ENCODE peak calls at places on chromosomes 13 and 19, in four cellular contexts. I is PC-3, X is hepatocyte, A is GM23338. N is an unnamed sample. For H3K9me2, the result is how much of the 10 kb centered on the place peaks cover.

GRCh38 chr19:4069331-4069959 is 2.7 kb upstream of the ZBTB7A start:
- DNase-seq in I (no peak), X (no peak), A (peak), N (no peak)

GRCh38 chr19:12668937-12669271 is 2.3 kb downstream of the WDR83 start:
- DNase-seq in I (peak), X (peak), A (peak), N (peak)

GRCh38 chr19:52963229-52963760 is 614 bp upstream of the ZNF816 start:
- DNase-seq in I (no peak), X (peak), A (peak), N (no peak)

GRCh38 chr13:24719139-24719538 is 38.9 kb downstream of the ATP12A start:
- DNase-seq in I (no peak), X (no peak), A (no peak), N (no peak)

GRCh38 chr13:23701646-23702045 is 131.4 kb downstream of the TNFRSF19 start:
- DNase-seq in I (no peak), X (no peak), A (no peak), N (no peak)

GRCh38 chr13:93765056-93765455 is 538.4 kb downstream of the GPC6 start:
- DNase-seq in I (no peak), X (no peak), A (no peak), N (no peak)

GRCh38 chr19:55287361-55288079 is 3.7 kb downstream of the BRSK1 start:
- DNase-seq in I (no peak), X (no peak), A (no peak), N (no peak)

GRCh38 chr13:34031629-34032028 is 213.7 kb downstream of the RFC3 start:
- DNase-seq in I (no peak), X (no peak), A (no peak), N (no peak)

GRCh38 chr19:38869160-38869835 is 8.8 kb downstream of the RINL start:
- DNase-seq in I (no peak), X (no peak), A (peak), N (no peak)

GRCh38 chr13:110338441-110339101 is 31.5 kb downstream of the COL4A2 start:
- DNase-seq in I (no peak), X (no peak), A (no peak), N (peak)

GRCh38 chr13:28429685-28430290 is 65.1 kb downstream of the FLT1 start:
- DNase-seq in I (no peak), X (no peak), A (peak), N (peak)

GRCh38 chr13:100210966-100211710 is 122.2 kb downstream of the PCCA start:
- DNase-seq in I (no peak), X (no peak), A (no peak), N (peak)

GRCh38 chr13:74825170-74825948 is 656.6 kb downstream of the TBC1D4 start:
- DNase-seq in I (peak), X (no peak), A (peak), N (peak)

GRCh38 chr19:48745208-48745995 is 1.3 kb downstream of the IZUMO1 start:
- DNase-seq in I (peak), X (peak), A (peak), N (peak)

GRCh38 chr19:16117594-16118033 is 5.9 kb downstream of the RAB8A start:
- DNase-seq in I (no peak), X (no peak), A (peak), N (no peak)

GRCh38 chr19:18603958-18604819 is 2.4 kb downstream of the CRLF1 start:
- DNase-seq in I (no peak), X (no peak), A (peak), N (no peak)

GRCh38 chr19:38683393-38684077 is 36.1 kb downstream of the ACTN4 start:
- DNase-seq in I (peak), X (peak), A (peak), N (peak)

GRCh38 chr13:99522288-99522687 is 21.0 kb downstream of the TM9SF2 start:
- DNase-seq in I (no peak), X (no peak), A (no peak), N (peak)

GRCh38 chr19:4844348-4845179 is 13.1 kb upstream of the TICAM1 start:
- DNase-seq in I (no peak), X (no peak), A (no peak), N (peak)

GRCh38 chr13:42807236-42807635 is 25.9 kb downstream of the FAM216B start:
- DNase-seq in I (peak), X (no peak), A (no peak), N (no peak)

GRCh38 chr19:2549701-2550191 is 73.8 kb downstream of the GADD45B start:
- DNase-seq in I (peak), X (no peak), A (no peak), N (peak)

GRCh38 chr19:5628470-5628869 is 5.6 kb downstream of the SAFB start:
- DNase-seq in I (no peak), X (no peak), A (no peak), N (peak)

GRCh38 chr13:101473458-101473857 is 21.0 kb downstream of the ITGBL1 start:
- DNase-seq in I (peak), X (no peak), A (no peak), N (peak)

GRCh38 chr13:98050041-98050466 is 92.8 kb upstream of the FARP1 start:
- DNase-seq in I (peak), X (peak), A (no peak), N (no peak)

GRCh38 chr19:33814181-33815165 is 17.8 kb downstream of the KCTD15 start:
- DNase-seq in I (no peak), X (no peak), A (no peak), N (no peak)

DNA sequence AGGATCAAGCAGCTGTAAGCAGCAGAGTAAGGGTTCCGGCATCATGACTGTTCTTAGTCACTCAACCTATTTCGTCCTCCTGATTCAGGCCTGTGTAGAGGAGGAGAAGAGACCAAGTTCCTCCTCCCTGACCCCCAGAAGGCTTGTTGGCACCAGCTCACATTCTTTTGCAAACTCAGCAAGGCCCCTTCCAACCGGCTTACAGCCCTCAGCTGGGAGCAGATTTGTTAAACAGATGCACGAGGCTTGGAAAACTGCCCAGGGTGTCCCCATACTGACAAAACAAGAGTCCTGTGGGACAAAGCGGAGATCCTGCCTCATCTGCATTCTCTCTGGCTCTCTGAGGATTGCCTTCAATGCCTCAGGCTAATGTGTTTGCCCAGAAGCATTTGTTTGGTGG is 113.2 kb upstream of the SOX21 start:
- DNase-seq in I (no peak), X (peak), A (peak), N (no peak)
- H3K9me2 ChIP-seq in I (under half), X (under half), A (under half), N (under half)

GRCh38 chr13:77697208-77698103 is at the start of gene SLAIN1:
- DNase-seq in I (peak), X (peak), A (peak), N (peak)
- TF ChIP-seq EZH2 in I (no peak), X (no peak), A (no peak), N (peak)

GRCh38 chr19:9671654-9672053 is 3.2 kb downstream of the ZNF562 start:
- DNase-seq in I (no peak), X (no peak), A (no peak), N (no peak)

GRCh38 chr19:9674669-9675357 is at the start of gene ZNF562:
- DNase-seq in I (peak), X (no peak), A (peak), N (peak)

GRCh38 chr19:9668544-9668943 is 6.4 kb downstream of the ZNF562 start:
- DNase-seq in I (no peak), X (no peak), A (no peak), N (no peak)

GRCh38 chr19:9672893-9673292 is 2.0 kb downstream of the ZNF562 start:
- DNase-seq in I (no peak), X (no peak), A (no peak), N (no peak)

DNA sequence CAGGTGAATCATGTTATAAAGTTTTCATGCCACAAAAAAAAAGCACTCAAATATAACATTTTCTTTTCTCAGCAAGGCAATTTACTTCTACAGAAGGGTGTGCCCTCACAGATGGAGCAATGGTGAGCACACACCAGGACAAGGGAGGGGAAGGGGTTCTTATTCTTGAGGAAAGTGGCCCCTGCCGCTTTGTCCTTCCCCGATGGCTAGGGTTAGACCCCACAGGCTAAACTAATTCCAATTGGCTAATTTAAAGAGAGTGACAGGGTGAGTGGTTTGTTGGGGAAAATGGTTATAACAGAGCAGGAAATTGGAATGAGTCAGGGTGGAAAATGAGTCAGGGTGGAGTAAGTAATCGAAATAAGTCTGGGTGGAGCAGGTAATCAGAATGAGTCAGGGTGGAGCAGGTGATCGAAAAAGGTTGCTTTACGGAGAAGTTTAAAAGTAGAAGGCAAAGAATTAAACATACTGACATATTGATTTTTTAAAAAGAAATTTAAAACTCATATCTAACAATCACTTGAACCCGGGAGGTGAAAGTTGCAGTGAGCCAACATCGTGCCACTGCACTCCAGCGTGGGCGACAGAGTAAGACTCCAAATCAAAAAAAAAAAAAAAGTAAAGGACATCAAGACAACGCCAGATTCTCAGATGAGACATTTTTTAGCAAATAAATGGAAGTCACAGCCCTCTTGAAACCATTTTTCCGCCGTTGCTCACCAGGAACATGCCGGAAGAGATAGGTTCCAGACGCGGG is 810 bp downstream of the ZNF562 start:
- DNase-seq in I (peak), X (no peak), A (peak), N (peak)
- TF ChIP-seq EZH2phosphoT487 in I (no peak), X (no peak), A (no peak), N (no peak)

DNA sequence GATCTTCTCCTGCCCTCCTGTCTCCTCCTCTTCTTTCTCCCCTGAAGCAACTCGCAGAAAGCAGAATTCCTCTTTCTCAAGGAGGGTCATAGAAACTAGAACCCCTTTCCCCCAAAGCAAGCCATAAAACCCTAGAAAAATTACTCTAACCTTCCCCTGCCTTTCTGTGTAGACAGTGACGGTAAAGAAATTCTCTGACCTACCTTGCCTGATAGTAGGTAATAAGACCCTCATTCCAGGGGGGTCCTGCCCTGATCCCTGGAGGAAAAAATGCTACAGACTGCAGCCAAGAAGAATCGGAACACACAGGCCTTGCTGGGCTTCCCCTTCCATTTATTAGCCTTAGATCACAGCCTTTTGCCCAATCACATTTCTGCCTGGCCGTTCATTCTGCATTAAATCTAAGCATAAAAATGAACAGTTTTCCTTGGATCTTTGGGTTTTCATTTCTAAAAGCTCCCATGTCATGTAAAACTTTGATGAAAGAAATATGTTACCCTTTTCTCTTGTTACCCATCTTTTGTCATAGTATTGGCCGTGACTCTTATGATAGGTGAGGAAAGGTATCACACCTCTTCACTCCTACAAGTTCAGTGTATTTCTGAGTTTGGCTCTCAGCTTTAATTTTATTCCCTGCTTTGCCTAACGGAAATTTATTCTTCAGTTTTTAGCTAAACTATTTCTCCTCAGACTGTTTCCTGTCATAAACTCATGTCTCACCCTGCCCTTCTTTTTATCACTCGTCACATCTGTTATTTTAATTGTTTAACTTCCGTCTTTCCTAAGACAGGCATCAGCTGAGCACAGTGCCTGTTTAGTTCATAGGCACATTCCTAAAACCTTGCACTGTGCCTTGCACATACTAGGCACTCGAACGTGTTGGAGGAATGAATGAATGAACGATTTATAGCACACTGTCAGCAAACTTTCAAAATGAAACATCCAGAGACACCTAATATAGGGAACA is 20.4 kb upstream of the CPB2 start:
- DNase-seq in I (no peak), X (no peak), A (no peak), N (peak)
- H3K9me2 ChIP-seq in I (under half), X (under half), A (under half), N (under half)

DNA sequence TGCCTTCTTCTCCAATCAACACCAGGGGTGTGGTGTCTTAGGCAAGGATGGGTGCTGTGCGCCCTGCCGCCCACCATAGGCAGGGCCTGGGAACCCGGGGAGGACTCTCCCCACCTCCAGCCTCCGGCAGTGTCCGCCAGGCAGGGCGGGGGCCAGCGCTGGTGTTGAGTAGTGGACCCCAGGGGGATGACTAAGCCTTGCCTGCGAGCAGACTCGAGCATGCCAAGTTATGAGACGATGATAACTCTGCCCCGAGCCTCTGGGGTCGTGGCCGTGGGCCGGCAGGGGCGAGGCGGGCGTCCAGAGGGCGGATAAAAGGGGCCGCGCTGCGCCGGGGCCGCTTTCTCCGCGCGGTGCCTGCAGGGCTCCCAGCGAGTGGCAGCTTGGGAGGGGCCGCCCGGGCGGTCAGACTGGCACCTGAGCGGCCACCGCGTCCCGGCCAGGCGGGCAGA is at the start of gene MEDAG:
- DNase-seq in I (no peak), X (no peak), A (no peak), N (peak)
- TF ChIP-seq EZH2 in I (no peak), X (no peak), A (no peak), N (no peak)

DNA sequence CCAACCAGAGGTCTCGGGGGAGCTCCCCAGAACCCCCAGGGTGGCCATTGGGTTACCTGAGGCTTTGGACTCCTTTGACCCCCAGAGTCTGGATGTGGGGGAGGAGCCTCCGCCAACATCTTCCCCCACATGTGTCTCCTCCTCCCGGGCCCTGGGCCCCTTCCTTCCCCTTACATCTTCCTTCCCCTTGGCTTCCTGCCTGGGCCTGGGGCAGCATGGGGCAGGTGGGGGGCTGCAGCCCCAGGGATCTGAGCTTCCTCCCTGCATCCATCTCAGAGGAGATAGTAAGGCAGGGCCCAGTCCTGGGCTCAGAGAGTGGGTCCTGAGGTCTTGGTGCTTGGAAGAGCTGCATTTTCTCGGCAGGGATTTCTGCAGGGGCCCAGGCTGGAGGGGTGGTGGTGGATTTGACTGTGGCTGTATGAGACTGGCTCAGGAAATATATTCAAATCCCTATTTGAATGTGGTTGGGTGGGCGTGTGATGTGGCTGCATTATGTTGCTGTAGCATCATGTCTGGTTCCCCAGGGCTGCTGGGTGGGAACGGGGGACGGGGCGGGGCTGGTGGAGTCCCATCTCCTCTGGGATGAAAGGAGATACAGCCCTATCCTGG is 919 bp downstream of the VAV1 start:
- DNase-seq in I (no peak), X (no peak), A (peak), N (no peak)
- TF ChIP-seq EZH2phosphoT487 in I (no peak), X (no peak), A (no peak), N (no peak)

GRCh38 chr13:113040031-113040430 is 65.6 kb upstream of the F7 start:
- DNase-seq in I (no peak), X (no peak), A (no peak), N (no peak)
- H3K9me2 ChIP-seq in I (under half), X (under half), A (under half), N (under half)

DNA sequence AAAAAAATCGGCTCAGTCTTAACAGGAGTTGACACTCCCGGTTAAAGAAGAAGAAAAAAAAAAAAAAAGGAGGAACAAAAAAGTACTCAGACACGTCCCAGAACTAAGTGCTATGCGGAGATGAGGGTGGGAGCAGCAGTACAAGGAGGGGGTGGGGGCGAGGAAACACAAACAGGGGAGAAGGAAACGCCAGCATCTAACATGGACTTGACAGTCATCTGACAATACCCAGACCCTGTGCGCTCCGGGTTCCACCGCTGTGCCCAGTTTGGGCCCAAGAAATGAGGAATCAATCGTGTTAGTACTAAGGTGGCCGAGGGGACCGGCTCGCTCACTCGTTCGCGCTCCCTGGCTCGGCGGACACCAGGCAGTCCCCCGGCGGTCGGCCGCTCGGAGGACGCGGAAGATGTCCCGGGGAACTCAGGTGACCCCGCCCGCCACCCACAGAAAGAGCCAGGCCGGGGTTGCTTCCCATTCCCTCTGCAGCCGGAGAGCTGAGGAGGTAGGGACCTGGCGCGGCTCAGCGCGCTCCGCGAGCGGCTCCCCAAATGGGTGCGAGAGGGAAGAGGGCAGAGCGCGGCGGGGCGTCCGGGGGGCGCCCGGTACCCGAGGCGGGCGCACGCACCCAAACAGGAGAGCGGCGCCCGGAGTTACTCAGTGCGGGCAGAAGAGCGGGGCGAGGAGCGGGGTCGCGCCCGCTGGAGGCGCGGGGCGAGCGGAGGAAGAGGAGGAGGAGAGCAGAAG is 648 bp downstream of the TSHZ3 start:
- DNase-seq in I (no peak), X (peak), A (peak), N (peak)
- TF ChIP-seq EZH2 in I (no peak), X (no peak), A (no peak), N (no peak)

DNA sequence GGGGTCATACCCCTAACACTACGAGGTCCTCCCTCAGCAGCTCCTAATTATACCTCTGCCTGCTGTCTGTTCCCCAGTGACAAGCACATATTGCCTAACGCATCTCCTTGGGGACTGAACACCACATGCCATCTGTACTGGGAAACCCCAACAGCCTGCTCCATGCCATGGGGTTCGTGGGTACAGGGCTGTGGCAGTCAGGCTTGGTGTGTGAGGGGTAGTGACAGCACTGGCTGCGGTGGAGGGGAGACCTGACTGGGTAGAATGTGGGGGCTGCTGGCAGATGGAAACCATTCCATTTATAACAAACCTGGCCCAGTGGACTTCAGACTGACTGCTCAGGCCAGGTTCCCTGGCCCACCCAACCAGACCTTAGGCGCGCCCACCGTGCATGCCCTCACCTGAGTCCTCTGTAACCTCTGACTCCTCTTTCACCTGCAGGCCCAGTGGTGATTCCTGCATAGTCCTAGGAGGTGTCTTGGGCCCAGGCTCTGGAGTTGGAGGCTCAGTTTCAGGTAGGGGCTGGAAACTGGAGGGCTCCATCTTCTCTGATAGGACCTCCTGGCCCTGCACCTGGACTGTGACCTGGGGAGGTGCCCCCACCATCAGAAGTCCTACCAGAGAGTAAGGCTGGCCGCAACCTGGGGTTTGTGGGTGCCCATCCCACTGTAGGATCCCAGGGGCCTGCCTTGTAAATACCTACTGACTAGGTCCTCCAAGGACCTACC is 3.0 kb downstream of the MZF1 start:
- DNase-seq in I (no peak), X (peak), A (no peak), N (no peak)
- TF ChIP-seq EZH2phosphoT487 in I (no peak), X (no peak), A (no peak), N (no peak)